ENCODE peak calls at places on chromosomes 7 and 10, in six cellular contexts. J is GM12878, F is GM12891, Q is H1, I is SK-N-SH, R is HepG2. P is an unnamed sample.

GRCh38 chr10:98410135-98410743 is 4.7 kb downstream of the PYROXD2 start:
- DNase-seq in Q (no peak), F (no peak), J (no peak), R (no peak), I (no peak), P (no peak)

GRCh38 chr10:124658591-124659240 is 85.5 kb downstream of the FAM53B start:
- DNase-seq in Q (no peak), R (no peak), I (no peak), J (no peak), F (no peak), P (no peak)

GRCh38 chr7:5348134-5349004 is 65.6 kb downstream of the SLC29A4 start:
- DNase-seq in I (peak), F (no peak), J (no peak), R (no peak), Q (no peak), P (no peak)

GRCh38 chr7:79118143-79118542 is 335.3 kb downstream of the MAGI2 start:
- DNase-seq in J (no peak), Q (no peak), F (no peak), R (no peak), I (no peak), P (no peak)

GRCh38 chr10:31586708-31587107 is 267.7 kb downstream of the ZEB1 start:
- DNase-seq in F (no peak), J (no peak), R (no peak), I (no peak), Q (no peak), P (no peak)

GRCh38 chr10:101939718-101940117 is 96.1 kb upstream of the KCNIP2 start:
- DNase-seq in Q (no peak), I (no peak), F (no peak), R (no peak), J (no peak), P (no peak)

GRCh38 chr7:69399038-69399800 is 199.1 kb upstream of the AUTS2 start:
- DNase-seq in I (peak), F (no peak), J (no peak), Q (peak), R (no peak), P (no peak)

GRCh38 chr7:150732786-150733733 is 4.2 kb upstream of the GIMAP5 start:
- DNase-seq in R (no peak), I (no peak), J (no peak), Q (no peak), F (no peak), P (no peak)

GRCh38 chr10:121497513-121497912 is 100.7 kb downstream of the FGFR2 start:
- DNase-seq in J (no peak), R (no peak), Q (no peak), I (peak), F (no peak), P (no peak)

GRCh38 chr7:99786726-99787300 is 2.8 kb upstream of the CYP3A4 start:
- DNase-seq in J (no peak), R (no peak), Q (no peak), I (no peak), F (no peak), P (no peak)

GRCh38 chr7:99789441-99790070 is 5.6 kb upstream of the CYP3A4 start:
- DNase-seq in R (no peak), J (no peak), F (no peak), I (no peak), Q (no peak), P (no peak)

GRCh38 chr7:99791021-99791420 is 7.0 kb upstream of the CYP3A4 start:
- DNase-seq in F (no peak), R (peak), J (no peak), I (no peak), Q (no peak), P (no peak)

GRCh38 chr7:99790407-99790806 is 6.4 kb upstream of the CYP3A4 start:
- DNase-seq in J (no peak), Q (no peak), I (no peak), R (no peak), F (no peak), P (no peak)

DNA sequence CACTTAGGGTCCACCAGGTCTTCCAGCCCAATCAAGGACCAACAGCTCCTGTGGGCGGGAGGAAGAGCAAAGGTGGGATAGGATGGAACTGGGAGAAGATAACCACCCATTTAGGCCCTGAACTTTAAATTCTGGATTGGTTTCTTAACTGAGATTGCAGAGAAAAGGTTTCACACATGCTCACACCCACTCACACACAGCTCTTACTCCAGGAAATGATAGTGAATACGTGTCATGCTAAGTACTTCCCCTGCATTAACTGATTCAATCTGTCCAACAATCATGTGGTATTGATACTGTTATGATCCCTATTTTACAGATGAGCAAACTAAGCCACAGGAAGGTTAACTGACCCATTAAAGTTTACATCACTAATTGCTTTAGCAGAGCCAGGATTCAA is 4.6 kb upstream of the CYP3A4 start:
- DNase-seq in Q (no peak), F (no peak), J (no peak), R (no peak), I (no peak), P (no peak)
- TF ChIP-seq TAF1 in Q (no peak), F (no peak), J (no peak), R (no peak), I (no peak), P (no peak)

GRCh38 chr7:127250312-127251047 is 2.3 kb downstream of the GRM8 start:
- DNase-seq in I (no peak), F (no peak), Q (no peak), R (no peak), J (no peak), P (no peak)
- TF ChIP-seq POLR2AphosphoS5 in I (no peak), F (no peak), Q (no peak), R (no peak), J (no peak), P (no peak)

DNA sequence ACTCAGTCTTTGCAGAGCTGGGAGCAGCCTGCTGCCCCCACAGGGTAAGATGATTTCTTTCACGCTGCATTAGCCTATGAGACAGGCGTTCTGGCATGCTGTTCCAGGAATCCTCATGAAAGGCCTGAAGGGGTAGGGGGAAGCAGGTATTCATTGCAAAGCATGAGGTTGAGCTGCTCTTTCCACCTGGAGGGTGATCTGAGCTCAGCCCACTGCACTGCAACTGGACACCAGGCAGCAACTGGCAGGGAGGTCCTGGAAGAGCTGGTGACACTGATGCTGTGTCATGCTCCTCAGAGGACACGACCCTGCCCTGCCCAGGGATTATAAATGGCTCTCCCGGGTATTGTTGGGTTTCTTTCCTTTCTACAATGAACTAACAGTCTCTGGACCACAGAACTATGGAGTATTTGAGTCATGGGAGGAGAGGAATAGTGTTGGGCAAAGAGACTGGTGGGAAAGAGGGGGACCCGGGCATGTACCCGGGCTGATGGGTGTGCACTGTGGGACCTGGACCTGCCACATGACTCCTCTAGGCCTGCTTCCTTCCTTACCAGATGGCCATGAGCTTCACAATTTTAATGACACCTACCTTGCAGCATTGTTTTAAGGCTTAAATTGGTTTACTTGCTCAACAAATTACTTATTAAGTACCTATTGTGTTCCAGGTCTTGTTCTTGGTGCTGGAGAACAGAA is 24.3 kb downstream of the SLC25A28 start:
- DNase-seq in Q (peak), F (no peak), J (no peak), R (no peak), I (no peak), P (no peak)
- TF ChIP-seq TAF1 in Q (no peak), F (no peak), J (no peak), R (no peak), I (no peak), P (no peak)

GRCh38 chr10:13608246-13608853 is 21.6 kb downstream of the PRPF18 start:
- DNase-seq in R (no peak), I (no peak), Q (no peak), J (no peak), F (no peak), P (no peak)
- TF ChIP-seq POLR2AphosphoS5 in R (no peak), I (no peak), Q (no peak), J (no peak), F (no peak), P (no peak)